ENCODE peak calls at places on chromosomes 7 and 10, in four cellular contexts. O is fibroblast of villous mesenchyme; P is NCI-H1105 treated with DMSO at 0.1 percent for 48 hours; U is CD4-positive, CD25-positive, alpha-beta regulatory T cell. L is an unnamed sample.

GRCh38 chr7:74066626-74067025 is 17.0 kb upstream of the LIMK1 start:
- DNase-seq in O (no peak), P (no peak), U (no peak), L (no peak)

GRCh38 chr7:5450549-5451327 is 27.1 kb upstream of the TNRC18 start:
- DNase-seq in O (peak; percentile 48), P (no peak), U (peak; percentile 19), L (no peak)

GRCh38 chr10:125084191-125085186 is 75.9 kb downstream of the CTBP2 start:
- DNase-seq in O (peak; percentile 94), P (peak; percentile 86), U (no peak), L (peak; percentile 64)

GRCh38 chr7:53422291-53422690 is 386.9 kb downstream of the POM121L12 start:
- DNase-seq in O (no peak), P (no peak), U (no peak), L (no peak)

GRCh38 chr7:150586068-150586777 is 19.0 kb downstream of the GIMAP4 start:
- DNase-seq in O (no peak), P (no peak), U (no peak), L (no peak)

GRCh38 chr7:152615052-152615741 is 60.7 kb downstream of the XRCC2 start:
- DNase-seq in O (no peak), P (peak; percentile 98), U (no peak), L (no peak)

GRCh38 chr7:65390588-65390987 is 16.9 kb downstream of the ZNF92 start:
- DNase-seq in O (peak; percentile 55), P (no peak), U (no peak), L (no peak)

GRCh38 chr10:126671402-126671975 is 996 bp upstream of the C10orf90 start:
- DNase-seq in O (no peak), P (peak; percentile 75), U (no peak), L (no peak)

GRCh38 chr10:100696477-100696901 is 48.9 kb upstream of the PAX2 start:
- DNase-seq in O (no peak), P (no peak), U (no peak), L (no peak)

GRCh38 chr10:79018591-79019011 is 50.2 kb upstream of the ZMIZ1 start:
- DNase-seq in O (peak; percentile 73), P (peak; percentile 7), U (no peak), L (no peak)

GRCh38 chr7:32062150-32062549 is 8.1 kb downstream of the PDE1C start:
- DNase-seq in O (peak; percentile 13), P (peak; percentile 24), U (no peak), L (no peak)

GRCh38 chr7:113267885-113268284 is 149.5 kb upstream of the SMIM30 start:
- DNase-seq in O (no peak), P (no peak), U (no peak), L (no peak)